ENCODE peak calls at places on chromosome 2, in seven cellular contexts. One of them, this sample, is unnamed.

GRCh38 chr2:10911291-10912075 is at the start of gene KCNF1:
- DNase-seq in MM.1S: no peak
- DNase-seq in SK-N-SH: peak; percentile 90
- DNase-seq in HCT116: no peak
- DNase-seq in GM23338: peak; percentile 74
- DNase-seq in PC-3: peak; percentile 51
- DNase-seq in GM23248: peak; percentile 88
- DNase-seq in this sample: peak; percentile 72

GRCh38 chr2:98487806-98488189 is 43.1 kb downstream of the INPP4A start:
- DNase-seq in MM.1S: peak; percentile 96
- DNase-seq in SK-N-SH: no peak
- DNase-seq in HCT116: peak; percentile 39
- DNase-seq in GM23338: peak; percentile 70
- DNase-seq in PC-3: peak; percentile 56
- DNase-seq in GM23248: peak; percentile 28
- DNase-seq in this sample: no peak

GRCh38 chr2:239178484-239178883 is 222.3 kb downstream of the HDAC4 start:
- DNase-seq in MM.1S: no peak
- DNase-seq in SK-N-SH: no peak
- DNase-seq in HCT116: no peak
- DNase-seq in GM23338: no peak
- DNase-seq in PC-3: no peak
- DNase-seq in GM23248: no peak
- DNase-seq in this sample: no peak

GRCh38 chr2:221463235-221463896 is 108.7 kb downstream of the EPHA4 start:
- DNase-seq in MM.1S: peak; percentile 30
- DNase-seq in SK-N-SH: no peak
- DNase-seq in HCT116: no peak
- DNase-seq in GM23338: no peak
- DNase-seq in PC-3: no peak
- DNase-seq in GM23248: no peak
- DNase-seq in this sample: peak; percentile 66

GRCh38 chr2:191167766-191168165 is 17.0 kb upstream of the STAT4 start:
- DNase-seq in MM.1S: no peak
- DNase-seq in SK-N-SH: no peak
- DNase-seq in HCT116: no peak
- DNase-seq in GM23338: no peak
- DNase-seq in PC-3: peak; percentile 84
- DNase-seq in GM23248: peak; percentile 81
- DNase-seq in this sample: peak; percentile 63

GRCh38 chr2:226978300-226978699 is 142.4 kb downstream of the RHBDD1 start:
- DNase-seq in MM.1S: no peak
- DNase-seq in SK-N-SH: no peak
- DNase-seq in HCT116: no peak
- DNase-seq in GM23338: no peak
- DNase-seq in PC-3: no peak
- DNase-seq in GM23248: no peak
- DNase-seq in this sample: no peak

GRCh38 chr2:144201126-144201525 is 318.8 kb downstream of the ZEB2 start:
- DNase-seq in MM.1S: no peak
- DNase-seq in SK-N-SH: no peak
- DNase-seq in HCT116: no peak
- DNase-seq in GM23338: no peak
- DNase-seq in PC-3: no peak
- DNase-seq in GM23248: no peak
- DNase-seq in this sample: no peak

GRCh38 chr2:224038049-224038829 is 847 bp downstream of the SERPINE2 start:
- DNase-seq in MM.1S: peak; percentile 72
- DNase-seq in SK-N-SH: no peak
- DNase-seq in HCT116: no peak
- DNase-seq in GM23338: peak; percentile 87
- DNase-seq in PC-3: peak; percentile 50
- DNase-seq in GM23248: peak; percentile 70
- DNase-seq in this sample: peak; percentile 61

GRCh38 chr2:212176151-212176550 is 362.5 kb downstream of the ERBB4 start:
- DNase-seq in MM.1S: no peak
- DNase-seq in SK-N-SH: no peak
- DNase-seq in HCT116: no peak
- DNase-seq in GM23338: no peak
- DNase-seq in PC-3: no peak
- DNase-seq in GM23248: no peak
- DNase-seq in this sample: no peak

GRCh38 chr2:98448441-98449145 is 3.9 kb downstream of the INPP4A start:
- DNase-seq in MM.1S: peak; percentile 87
- DNase-seq in SK-N-SH: no peak
- DNase-seq in HCT116: no peak
- DNase-seq in GM23338: no peak
- DNase-seq in PC-3: no peak
- DNase-seq in GM23248: no peak
- DNase-seq in this sample: no peak

GRCh38 chr2:112480540-112481049 is 1.4 kb upstream of the TTL start:
- DNase-seq in MM.1S: peak; percentile 12
- DNase-seq in SK-N-SH: peak; percentile 58
- DNase-seq in HCT116: no peak
- DNase-seq in GM23338: peak; percentile 36
- DNase-seq in PC-3: no peak
- DNase-seq in GM23248: no peak
- DNase-seq in this sample: no peak

GRCh38 chr2:210480079-210480478 is 3.5 kb upstream of the LANCL1 start:
- DNase-seq in MM.1S: no peak
- DNase-seq in SK-N-SH: no peak
- DNase-seq in HCT116: no peak
- DNase-seq in GM23338: no peak
- DNase-seq in PC-3: no peak
- DNase-seq in GM23248: no peak
- DNase-seq in this sample: no peak

GRCh38 chr2:158953926-158954763 is 14.3 kb upstream of the TANC1 start:
- DNase-seq in MM.1S: peak; percentile 87
- DNase-seq in SK-N-SH: peak; percentile 70
- DNase-seq in HCT116: no peak
- DNase-seq in GM23338: no peak
- DNase-seq in PC-3: peak; percentile 88
- DNase-seq in GM23248: peak; percentile 84
- DNase-seq in this sample: peak; percentile 58

GRCh38 chr2:65355190-65355831 is 77.1 kb downstream of the SPRED2 start:
- DNase-seq in MM.1S: no peak
- DNase-seq in SK-N-SH: no peak
- DNase-seq in HCT116: no peak
- DNase-seq in GM23338: no peak
- DNase-seq in PC-3: peak; percentile 60
- DNase-seq in GM23248: peak; percentile 49
- DNase-seq in this sample: no peak

GRCh38 chr2:150495993-150496627 is 8.6 kb upstream of the RND3 start:
- DNase-seq in MM.1S: no peak
- DNase-seq in SK-N-SH: no peak
- DNase-seq in HCT116: no peak
- DNase-seq in GM23338: no peak
- DNase-seq in PC-3: peak; percentile 96
- DNase-seq in GM23248: peak; percentile 96
- DNase-seq in this sample: no peak

GRCh38 chr2:234706086-234706485 is 209.2 kb upstream of the ARL4C start:
- DNase-seq in MM.1S: no peak
- DNase-seq in SK-N-SH: no peak
- DNase-seq in HCT116: no peak
- DNase-seq in GM23338: no peak
- DNase-seq in PC-3: no peak
- DNase-seq in GM23248: no peak
- DNase-seq in this sample: no peak
- H3K9me2 ChIP-seq in MM.1S: no peaks in the 10 kb centered on the region
- H3K9me2 ChIP-seq in SK-N-SH: no peaks in the 10 kb centered on the region
- H3K9me2 ChIP-seq in HCT116: no peaks in the 10 kb centered on the region
- H3K9me2 ChIP-seq in GM23338: no peaks in the 10 kb centered on the region
- H3K9me2 ChIP-seq in PC-3: no peaks in the 10 kb centered on the region
- H3K9me2 ChIP-seq in GM23248: no peaks in the 10 kb centered on the region
- H3K9me2 ChIP-seq in this sample: no peaks in the 10 kb centered on the region

GRCh38 chr2:217880490-217880889 is 122.3 kb downstream of the TNS1 start:
- DNase-seq in MM.1S: no peak
- DNase-seq in SK-N-SH: no peak
- DNase-seq in HCT116: no peak
- DNase-seq in GM23338: no peak
- DNase-seq in PC-3: no peak
- DNase-seq in GM23248: no peak
- DNase-seq in this sample: no peak
- H3K27ac ChIP-seq in MM.1S: no peak overlapping the region
- H3K27ac ChIP-seq in SK-N-SH: no peak overlapping the region
- H3K27ac ChIP-seq in HCT116: no peak overlapping the region
- H3K27ac ChIP-seq in GM23338: no peak overlapping the region
- H3K27ac ChIP-seq in PC-3: no peak overlapping the region
- H3K27ac ChIP-seq in GM23248: no peak overlapping the region
- H3K27ac ChIP-seq in this sample: no peak overlapping the region

DNA sequence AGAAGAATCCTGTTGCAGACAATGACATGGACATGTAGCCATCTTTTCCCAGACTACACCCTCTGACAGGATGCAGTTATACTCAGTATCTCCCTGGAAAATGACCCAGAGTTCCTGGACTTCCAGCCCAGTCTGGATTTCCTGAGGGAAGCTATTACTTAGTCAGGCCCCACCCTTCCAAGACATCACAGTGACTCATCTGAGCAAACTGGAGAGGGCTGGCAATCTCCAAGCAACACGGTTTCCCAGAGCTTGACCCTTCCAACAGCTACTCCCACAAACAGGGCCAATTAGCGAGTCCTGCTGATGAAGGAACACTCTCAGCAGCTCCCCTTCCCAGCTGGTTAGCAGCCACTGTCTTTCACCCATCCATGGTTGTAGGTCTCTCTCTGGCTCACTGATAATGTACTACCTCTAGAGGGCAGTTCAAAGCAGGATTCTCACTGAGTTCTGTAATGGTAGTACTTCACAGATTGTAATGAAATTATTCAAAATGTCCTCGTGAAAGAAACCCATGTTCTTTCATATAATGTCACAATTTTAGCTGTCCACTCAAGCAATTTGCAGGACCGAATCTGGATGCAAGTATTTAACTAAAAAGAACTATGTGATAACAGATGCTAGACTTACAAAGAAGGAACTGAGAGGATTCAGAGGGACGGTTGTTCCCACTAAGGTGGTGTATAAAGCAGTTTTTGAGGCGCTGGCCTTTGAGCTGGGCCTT is 110.2 kb downstream of the MDH1 start:
- DNase-seq in MM.1S: peak; percentile 65
- DNase-seq in SK-N-SH: peak; percentile 42
- DNase-seq in HCT116: peak; percentile 76
- DNase-seq in GM23338: peak; percentile 84
- DNase-seq in PC-3: peak; percentile 93
- DNase-seq in GM23248: peak; percentile 94
- DNase-seq in this sample: peak; percentile 52
- H3K4me3 ChIP-seq in MM.1S: no peak overlapping the region
- H3K4me3 ChIP-seq in SK-N-SH: no peak overlapping the region
- H3K4me3 ChIP-seq in HCT116: peak overlapping the region; percentile 3
- H3K4me3 ChIP-seq in GM23338: no peak overlapping the region
- H3K4me3 ChIP-seq in PC-3: peak overlapping the region; percentile 34
- H3K4me3 ChIP-seq in GM23248: peak overlapping the region; percentile 17
- H3K4me3 ChIP-seq in this sample: no peak overlapping the region

GRCh38 chr2:8550932-8551621 is 130.8 kb upstream of the ID2 start:
- DNase-seq in MM.1S: no peak
- DNase-seq in SK-N-SH: no peak
- DNase-seq in HCT116: no peak
- DNase-seq in GM23338: no peak
- DNase-seq in PC-3: no peak
- DNase-seq in GM23248: no peak
- DNase-seq in this sample: no peak
- H3K9me2 ChIP-seq in MM.1S: no peaks in the 10 kb centered on the region
- H3K9me2 ChIP-seq in SK-N-SH: peaks cover 3% of the 10 kb centered on the region
- H3K9me2 ChIP-seq in HCT116: no peaks in the 10 kb centered on the region
- H3K9me2 ChIP-seq in GM23338: peaks cover 6% of the 10 kb centered on the region
- H3K9me2 ChIP-seq in PC-3: no peaks in the 10 kb centered on the region
- H3K9me2 ChIP-seq in GM23248: no peaks in the 10 kb centered on the region
- H3K9me2 ChIP-seq in this sample: no peaks in the 10 kb centered on the region

GRCh38 chr2:152609174-152609573 is 108.1 kb downstream of the PRPF40A start:
- DNase-seq in MM.1S: no peak
- DNase-seq in SK-N-SH: no peak
- DNase-seq in HCT116: no peak
- DNase-seq in GM23338: no peak
- DNase-seq in PC-3: no peak
- DNase-seq in GM23248: no peak
- DNase-seq in this sample: no peak

GRCh38 chr2:152609699-152610098 is 107.6 kb downstream of the PRPF40A start:
- DNase-seq in MM.1S: no peak
- DNase-seq in SK-N-SH: no peak
- DNase-seq in HCT116: no peak
- DNase-seq in GM23338: no peak
- DNase-seq in PC-3: no peak
- DNase-seq in GM23248: no peak
- DNase-seq in this sample: no peak

GRCh38 chr2:152615177-152615576 is 102.1 kb downstream of the PRPF40A start:
- DNase-seq in MM.1S: no peak
- DNase-seq in SK-N-SH: no peak
- DNase-seq in HCT116: no peak
- DNase-seq in GM23338: no peak
- DNase-seq in PC-3: no peak
- DNase-seq in GM23248: no peak
- DNase-seq in this sample: no peak

GRCh38 chr2:152611458-152612231 is 105.6 kb downstream of the PRPF40A start:
- DNase-seq in MM.1S: peak; percentile 71
- DNase-seq in SK-N-SH: no peak
- DNase-seq in HCT116: no peak
- DNase-seq in GM23338: no peak
- DNase-seq in PC-3: no peak
- DNase-seq in GM23248: peak; percentile 79
- DNase-seq in this sample: peak; percentile 34

GRCh38 chr2:152613235-152613634 is 104.0 kb downstream of the PRPF40A start:
- DNase-seq in MM.1S: no peak
- DNase-seq in SK-N-SH: no peak
- DNase-seq in HCT116: no peak
- DNase-seq in GM23338: no peak
- DNase-seq in PC-3: peak; percentile 4
- DNase-seq in GM23248: peak; percentile 41
- DNase-seq in this sample: no peak
- H3K27ac ChIP-seq in MM.1S: no peak overlapping the region
- H3K27ac ChIP-seq in SK-N-SH: no peak overlapping the region
- H3K27ac ChIP-seq in HCT116: no peak overlapping the region
- H3K27ac ChIP-seq in GM23338: no peak overlapping the region
- H3K27ac ChIP-seq in PC-3: no peak overlapping the region
- H3K27ac ChIP-seq in GM23248: no peak overlapping the region
- H3K27ac ChIP-seq in this sample: no peak overlapping the region

DNA sequence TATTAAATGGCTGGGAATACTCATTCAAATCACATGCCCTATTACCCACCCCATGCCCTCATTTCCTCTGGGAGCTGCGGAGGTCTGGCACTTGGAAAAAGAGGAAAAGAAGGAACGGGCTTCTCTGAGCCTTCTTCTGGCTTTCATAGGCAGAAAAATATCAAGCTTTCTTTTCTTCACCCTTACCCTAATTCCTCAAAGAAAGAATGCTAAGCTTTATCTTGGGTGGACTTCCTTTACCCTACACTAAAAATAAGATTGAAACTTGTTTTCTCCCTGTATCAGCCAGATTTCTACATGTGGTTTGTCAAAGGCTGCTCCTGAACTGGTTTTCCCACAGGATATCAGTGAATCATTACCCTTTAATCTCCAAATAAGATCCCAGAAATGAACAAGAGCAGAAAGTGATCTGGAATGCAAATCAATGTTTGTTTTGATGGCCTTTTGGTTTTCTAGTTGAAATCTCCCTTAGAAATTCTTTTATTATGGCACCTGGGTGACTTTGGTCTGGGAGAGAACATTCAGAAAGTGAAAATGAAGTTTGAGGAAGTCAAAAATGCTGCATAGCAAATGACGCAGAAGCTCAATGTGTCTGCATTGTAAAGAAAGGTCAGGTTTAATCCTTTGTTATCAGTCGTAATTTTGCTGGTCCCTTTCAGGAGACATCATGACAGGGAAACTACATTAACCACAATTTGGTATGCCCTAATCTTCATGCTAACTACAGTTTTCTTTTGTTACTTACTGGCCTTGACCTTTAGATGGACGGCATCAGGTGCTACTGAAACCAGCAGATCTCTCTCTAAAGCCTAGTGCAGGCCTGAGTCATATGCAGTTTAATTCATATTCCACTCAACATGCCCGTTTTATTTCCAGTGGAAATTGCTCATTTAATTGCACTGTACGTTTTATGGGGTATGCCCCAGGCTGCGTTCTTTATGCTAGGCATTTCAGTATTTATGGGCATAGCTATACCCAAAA is 46.6 kb upstream of the HNRNPA3 start:
- DNase-seq in MM.1S: peak; percentile 82
- DNase-seq in SK-N-SH: no peak
- DNase-seq in HCT116: no peak
- DNase-seq in GM23338: no peak
- DNase-seq in PC-3: peak; percentile 49
- DNase-seq in GM23248: peak; percentile 60
- DNase-seq in this sample: peak; percentile 29
- H3K4me3 ChIP-seq in MM.1S: peak overlapping the region; percentile 56
- H3K4me3 ChIP-seq in SK-N-SH: no peak overlapping the region
- H3K4me3 ChIP-seq in HCT116: peak overlapping the region; percentile 50
- H3K4me3 ChIP-seq in GM23338: no peak overlapping the region
- H3K4me3 ChIP-seq in PC-3: peak overlapping the region; percentile 63
- H3K4me3 ChIP-seq in GM23248: peak overlapping the region; percentile 73
- H3K4me3 ChIP-seq in this sample: peak overlapping the region; percentile 2

This sample was measured in PC-9.